ENCODE peak calls at places on chromosome 4, in six cellular contexts. Q is stimulated activated CD8-positive, alpha-beta memory T cell treated with anti-CD3 and anti-CD28 coated beads, Interleukin-4, amount 100 ng/mL, for 1 hour; R is MG63; M is small intestine; Y is T follicular helper cell; V is glomerular endothelial cell. I is an unnamed sample.

GRCh38 chr4:81061340-81061730 is 30.8 kb downstream of the BMP3 start:
- DNase-seq in R (no peak), Q (no peak), M (no peak), V (no peak), Y (no peak), I (no peak)

GRCh38 chr4:1595789-1596325 is 88.3 kb downstream of the FAM53A start:
- DNase-seq in R (no peak), M (no peak), Q (no peak), V (no peak), Y (no peak), I (no peak)

GRCh38 chr4:57061395-57061794 is 48.8 kb downstream of the IGFBP7 start:
- DNase-seq in M (no peak), Q (no peak), R (no peak), Y (no peak), V (no peak), I (no peak)

GRCh38 chr4:3501825-3502425 is 30.3 kb downstream of the LRPAP1 start:
- DNase-seq in Y (no peak), M (no peak), V (no peak), Q (no peak), R (no peak), I (no peak)

GRCh38 chr4:7515390-7515902 is 80.7 kb upstream of the PSAPL1 start:
- DNase-seq in R (no peak), M (no peak), Y (no peak), Q (no peak), V (no peak), I (no peak)

GRCh38 chr4:83067058-83067639 is 32.2 kb downstream of the COPS4 start:
- DNase-seq in V (no peak), M (no peak), Q (no peak), Y (no peak), R (no peak), I (no peak)

GRCh38 chr4:176587920-176588319 is 204.8 kb downstream of the VEGFC start:
- DNase-seq in Y (no peak), V (no peak), Q (no peak), R (no peak), M (no peak), I (no peak)

GRCh38 chr4:89294583-89295244 is 12.9 kb downstream of the GPRIN3 start:
- DNase-seq in M (peak; percentile 51), V (no peak), R (no peak), Y (no peak), Q (no peak), I (no peak)

GRCh38 chr4:10180927-10181744 is 64.5 kb upstream of the WDR1 start:
- DNase-seq in Y (no peak), M (no peak), Q (no peak), R (peak; percentile 35), V (peak; percentile 60), I (no peak)

GRCh38 chr4:106914223-106914622 is 121.9 kb downstream of the DKK2 start:
- DNase-seq in M (no peak), Q (no peak), V (no peak), Y (no peak), R (no peak), I (no peak)

GRCh38 chr4:163554870-163555465 is 60.5 kb downstream of the TMA16 start:
- DNase-seq in Y (no peak), V (no peak), R (no peak), Q (no peak), M (peak; percentile 18), I (no peak)

GRCh38 chr4:6658635-6659075 is 18.2 kb downstream of the MRFAP1 start:
- DNase-seq in M (peak; percentile 11), R (peak; percentile 58), Y (peak; percentile 40), Q (no peak), V (no peak), I (no peak)

GRCh38 chr4:110108470-110108869 is 89.9 kb downstream of the ELOVL6 start:
- DNase-seq in V (no peak), Q (no peak), M (no peak), R (no peak), Y (no peak), I (no peak)

GRCh38 chr4:8912506-8912905 is 40.9 kb upstream of the HMX1 start:
- DNase-seq in R (no peak), M (no peak), Y (no peak), Q (no peak), V (no peak), I (no peak)

GRCh38 chr4:182904271-182904761 is 12.9 kb downstream of the DCTD start:
- DNase-seq in Q (no peak), Y (no peak), R (no peak), V (no peak), M (no peak), I (no peak)

GRCh38 chr4:52870225-52870624 is 8.1 kb downstream of the RASL11B start:
- DNase-seq in M (no peak), R (no peak), Q (no peak), Y (no peak), V (no peak), I (no peak)

GRCh38 chr4:11628093-11628725 is 199.5 kb upstream of the HS3ST1 start:
- DNase-seq in Q (no peak), M (peak; percentile 43), Y (no peak), V (no peak), R (no peak), I (peak; percentile 64)

GRCh38 chr4:1960170-1960825 is 48.5 kb downstream of the NELFA start:
- DNase-seq in Y (no peak), V (no peak), R (no peak), M (no peak), Q (no peak), I (no peak)

GRCh38 chr4:172850838-172851237 is 317.8 kb upstream of the GALNT7 start:
- DNase-seq in V (no peak), R (no peak), M (no peak), Q (no peak), Y (no peak), I (no peak)

GRCh38 chr4:142416121-142416520 is 430.0 kb downstream of the INPP4B start:
- DNase-seq in R (no peak), M (no peak), V (no peak), Y (no peak), Q (no peak), I (no peak)

GRCh38 chr4:1072830-1073446 is 40.4 kb downstream of the RNF212 start:
- DNase-seq in Y (peak; percentile 33), Q (no peak), M (peak; percentile 88), R (peak; percentile 62), V (peak; percentile 14), I (no peak)

GRCh38 chr4:85744950-85745349 is 270.0 kb downstream of the ARHGAP24 start:
- DNase-seq in R (peak; percentile 17), V (no peak), Q (no peak), Y (no peak), M (no peak), I (no peak)

GRCh38 chr4:95155759-95156451 is 392.9 kb downstream of the UNC5C start:
- DNase-seq in M (peak; percentile 21), Q (no peak), Y (no peak), V (peak; percentile 23), R (no peak), I (no peak)